ENCODE peak calls at places on chromosomes 16 and 17, in six cellular contexts. O is body of pancreas, V is HCT116, B is breast epithelium, L is uterus, Z is GM12878. S is an unnamed sample.

GRCh38 chr16:12449795-12450194 is 353.9 kb downstream of the CPPED1 start:
- DNase-seq in O (no peak), V (no peak), B (no peak), L (no peak), Z (no peak), S (no peak)

GRCh38 chr17:68302066-68302564 is 10.8 kb downstream of the ARSG start:
- DNase-seq in O (no peak), V (no peak), B (no peak), L (no peak), Z (no peak), S (no peak)

GRCh38 chr16:64121473-64121872 is 1000.4 kb downstream of the CDH11 start:
- DNase-seq in O (no peak), V (no peak), B (no peak), L (no peak), Z (no peak), S (no peak)

GRCh38 chr16:23508589-23509440 is 1.5 kb downstream of the GGA2 start:
- DNase-seq in O (peak; percentile 38), V (no peak), B (no peak), L (no peak), Z (no peak), S (no peak)

GRCh38 chr16:23365602-23366240 is 63.6 kb downstream of the SCNN1B start:
- DNase-seq in O (peak; percentile 63), V (no peak), B (no peak), L (no peak), Z (peak; percentile 25), S (no peak)

GRCh38 chr16:23141959-23142740 is 7.1 kb downstream of the USP31 start:
- DNase-seq in O (no peak), V (no peak), B (peak; percentile 86), L (no peak), Z (no peak), S (no peak)

GRCh38 chr17:1834378-1835149 is 4.8 kb downstream of the RPA1 start:
- DNase-seq in O (no peak), V (no peak), B (no peak), L (no peak), Z (peak; percentile 96), S (no peak)

GRCh38 chr17:74545456-74546230 is at the start of gene CD300C:
- DNase-seq in O (no peak), V (no peak), B (no peak), L (no peak), Z (no peak), S (no peak)

GRCh38 chr16:69471121-69471520 is 46.7 kb downstream of the CYB5B start:
- DNase-seq in O (no peak), V (no peak), B (no peak), L (no peak), Z (no peak), S (no peak)

GRCh38 chr17:28759296-28759865 is 15.6 kb downstream of the TRAF4 start:
- DNase-seq in O (no peak), V (no peak), B (no peak), L (no peak), Z (no peak), S (no peak)

GRCh38 chr17:80212109-80212508 is 8.0 kb downstream of the SGSH start:
- DNase-seq in O (no peak), V (no peak), B (no peak), L (no peak), Z (no peak), S (no peak)

GRCh38 chr17:75364078-75364477 is 41.4 kb downstream of the GRB2 start:
- DNase-seq in O (no peak), V (no peak), B (no peak), L (no peak), Z (no peak), S (no peak)

GRCh38 chr16:48365030-48365600 is 20.1 kb downstream of the SIAH1 start:
- DNase-seq in O (no peak), V (no peak), B (no peak), L (no peak), Z (no peak), S (no peak)

GRCh38 chr16:27718767-27719445 is 169.0 kb downstream of the KATNIP start:
- DNase-seq in O (peak; percentile 19), V (peak; percentile 40), B (peak; percentile 84), L (no peak), Z (no peak), S (no peak)

GRCh38 chr17:29661220-29661619 is 38.5 kb upstream of the CORO6 start:
- DNase-seq in O (no peak), V (no peak), B (no peak), L (no peak), Z (no peak), S (no peak)

GRCh38 chr17:33328129-33328528 is 35.0 kb upstream of the ASIC2 start:
- DNase-seq in O (no peak), V (no peak), B (no peak), L (no peak), Z (no peak), S (no peak)

GRCh38 chr16:50501986-50502615 is 46.1 kb upstream of the NKD1 start:
- DNase-seq in O (no peak), V (no peak), B (no peak), L (no peak), Z (no peak), S (peak; percentile 74)

GRCh38 chr16:20637247-20637646 is 60.2 kb downstream of the ACSM1 start:
- DNase-seq in O (no peak), V (no peak), B (no peak), L (no peak), Z (no peak), S (no peak)

GRCh38 chr16:57971848-57972247 is 920 bp upstream of the CNGB1 start:
- DNase-seq in O (no peak), V (no peak), B (no peak), L (no peak), Z (no peak), S (no peak)

GRCh38 chr17:31564883-31565297 is 173.4 kb downstream of the RAB11FIP4 start:
- DNase-seq in O (peak; percentile 59), V (no peak), B (peak; percentile 55), L (peak; percentile 37), Z (no peak), S (no peak)

GRCh38 chr17:62761884-62762283 is 46.2 kb downstream of the MARCHF10 start:
- DNase-seq in O (no peak), V (no peak), B (no peak), L (no peak), Z (no peak), S (no peak)

GRCh38 chr17:48209973-48210372 is 102.4 kb downstream of the SNX11 start:
- DNase-seq in O (no peak), V (no peak), B (no peak), L (no peak), Z (no peak), S (no peak)

GRCh38 chr17:48056879-48057278 is 8.7 kb downstream of the NFE2L1 start:
- DNase-seq in O (no peak), V (no peak), B (no peak), L (no peak), Z (no peak), S (no peak)

GRCh38 chr17:7897773-7898172 is 9.2 kb downstream of the CHD3 start:
- DNase-seq in O (no peak), V (no peak), B (no peak), L (no peak), Z (no peak), S (no peak)

GRCh38 chr17:76986318-76986717 is 118.1 kb downstream of the MGAT5B start:
- DNase-seq in O (no peak), V (no peak), B (no peak), L (no peak), Z (no peak), S (no peak)

GRCh38 chr16:50505115-50505514 is 43.1 kb upstream of the NKD1 start:
- DNase-seq in O (no peak), V (no peak), B (no peak), L (no peak), Z (no peak), S (no peak)

GRCh38 chr17:1724869-1725641 is 551 bp downstream of the WDR81 start:
- DNase-seq in O (no peak), V (no peak), B (no peak), L (peak; percentile 33), Z (no peak), S (no peak)

GRCh38 chr17:10790491-10791401 is 13.2 kb downstream of the TMEM238L start:
- DNase-seq in O (peak; percentile 84), V (no peak), B (peak; percentile 67), L (no peak), Z (no peak), S (no peak)

DNA sequence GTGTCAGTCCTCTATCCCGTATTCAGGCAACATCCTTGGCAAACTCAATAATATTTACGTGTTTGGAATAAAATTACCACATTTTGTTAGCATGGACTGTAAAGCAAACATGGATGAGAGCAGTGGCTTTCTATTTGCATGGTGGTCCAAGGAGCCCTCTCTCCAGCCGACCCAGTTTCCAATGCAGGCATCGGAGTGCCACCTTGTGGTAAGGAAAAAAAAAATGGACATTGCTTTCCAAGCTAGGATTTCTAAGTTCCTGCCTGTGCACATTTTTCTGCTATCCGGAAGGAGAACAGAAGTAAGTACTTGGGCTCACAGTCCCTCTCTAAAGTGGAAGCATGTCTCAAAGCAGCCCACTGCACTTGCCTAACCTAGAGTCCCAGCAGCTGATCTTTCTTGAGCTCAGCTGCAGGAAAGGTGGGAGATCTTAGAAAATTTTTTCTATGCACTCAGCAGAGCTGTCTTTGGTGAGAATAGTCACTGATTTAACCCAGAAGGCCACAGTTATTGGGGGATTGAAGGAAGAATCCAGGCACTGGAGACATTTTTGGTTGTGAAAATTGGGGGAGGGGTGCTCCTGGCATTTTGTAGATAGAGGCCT is 46.0 kb upstream of the ERCC4 start:
- DNase-seq in O (no peak), V (peak; percentile 28), B (no peak), L (no peak), Z (no peak), S (no peak)
- TF ChIP-seq CTCF in O (no peak), V (peak; percentile 48), B (peak; percentile 11), L (no peak), Z (peak; percentile 27), S (no peak)

GRCh38 chr17:81333626-81334368 is 38.7 kb upstream of the SLC38A10 start:
- DNase-seq in O (no peak), V (no peak), B (no peak), L (no peak), Z (no peak), S (no peak)
- H3K4me1 ChIP-seq in O (peaks cover 69% of the 10 kb centered on the region), V (peaks cover 58% of the 10 kb centered on the region), B (peaks cover 28% of the 10 kb centered on the region), L (peaks cover 4% of the 10 kb centered on the region), Z (peaks cover 6% of the 10 kb centered on the region), S (peaks cover 48% of the 10 kb centered on the region)

DNA sequence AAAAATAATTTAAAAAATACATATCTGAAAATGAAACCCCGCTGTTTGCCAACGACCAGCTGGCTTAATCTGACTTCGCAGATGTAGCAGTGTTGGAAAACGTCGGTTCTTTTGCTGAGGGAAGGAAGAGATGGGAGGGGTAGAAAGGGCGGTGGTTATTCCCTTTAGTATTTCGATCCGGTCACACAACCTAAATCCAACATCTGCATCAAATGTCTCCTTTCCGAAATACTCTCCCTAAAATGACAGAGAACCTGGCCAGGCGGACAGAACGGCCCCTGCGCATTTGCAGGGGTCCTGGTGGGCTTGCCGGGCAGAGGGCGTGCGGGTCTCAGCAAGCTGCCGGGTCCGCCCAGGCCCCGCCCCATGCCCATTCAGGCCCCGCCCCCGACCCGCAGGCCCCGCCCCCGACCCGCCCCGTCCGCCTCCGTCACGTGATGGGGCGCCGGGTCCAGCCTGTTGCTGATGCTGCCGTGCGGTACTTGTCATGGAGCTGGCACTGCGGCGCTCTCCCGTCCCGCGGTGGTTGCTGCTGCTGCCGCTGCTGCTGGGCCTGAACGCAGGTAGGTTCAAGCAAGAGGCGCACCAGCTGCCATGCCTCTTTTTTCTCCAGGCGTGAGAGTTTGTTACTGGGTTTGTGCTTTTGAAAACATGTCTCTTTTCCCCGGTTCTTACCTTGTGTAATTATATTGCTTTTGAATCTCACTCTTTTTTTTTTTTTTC is at the start of gene SCPEP1:
- DNase-seq in O (peak; percentile 91), V (peak; percentile 60), B (peak; percentile 87), L (peak; percentile 82), Z (no peak), S (peak; percentile 95)
- TF ChIP-seq POLR2A in O (peak; percentile 15), V (peak; percentile 58), B (peak; percentile 51), L (peak; percentile 75), Z (peak; percentile 94), S (no peak)

GRCh38 chr16:590165-590874 is 454 bp downstream of the RAB40C start:
- DNase-seq in O (peak; percentile 61), V (no peak), B (peak; percentile 48), L (no peak), Z (no peak), S (no peak)
- TF ChIP-seq CTCF in O (no peak), V (no peak), B (no peak), L (no peak), Z (no peak), S (no peak)

S was measured in vagina.